ENCODE peak calls at places on chromosomes 3 and 15, in seven cellular contexts. One of them, this sample, is unnamed.

GRCh38 chr3:48268381-48268935 is 27.6 kb downstream of the ZNF589 start:
- DNase-seq in aorta: no peak
- DNase-seq in CD8-positive, alpha-beta T cell: peak; percentile 92
- DNase-seq in AG10803: no peak
- DNase-seq in choroid plexus epithelial cell: no peak
- DNase-seq in cardiac fibroblast: no peak
- DNase-seq in SJSA1: no peak
- DNase-seq in this sample: no peak

GRCh38 chr3:148705314-148705713 is 7.6 kb downstream of the AGTR1 start:
- DNase-seq in aorta: no peak
- DNase-seq in CD8-positive, alpha-beta T cell: no peak
- DNase-seq in AG10803: no peak
- DNase-seq in choroid plexus epithelial cell: no peak
- DNase-seq in cardiac fibroblast: no peak
- DNase-seq in SJSA1: no peak
- DNase-seq in this sample: no peak

GRCh38 chr15:66369773-66370651 is 13.5 kb upstream of the TIPIN start:
- DNase-seq in aorta: no peak
- DNase-seq in CD8-positive, alpha-beta T cell: peak; percentile 38
- DNase-seq in AG10803: peak; percentile 5
- DNase-seq in choroid plexus epithelial cell: peak; percentile 55
- DNase-seq in cardiac fibroblast: peak; percentile 41
- DNase-seq in SJSA1: peak; percentile 41
- DNase-seq in this sample: peak; percentile 96

GRCh38 chr3:160372780-160373179 is 26.2 kb downstream of the IFT80 start:
- DNase-seq in aorta: no peak
- DNase-seq in CD8-positive, alpha-beta T cell: no peak
- DNase-seq in AG10803: peak; percentile 75
- DNase-seq in choroid plexus epithelial cell: peak; percentile 70
- DNase-seq in cardiac fibroblast: peak; percentile 14
- DNase-seq in SJSA1: peak; percentile 62
- DNase-seq in this sample: no peak

GRCh38 chr15:63107895-63108546 is 13.6 kb upstream of the LACTB start:
- DNase-seq in aorta: peak; percentile 73
- DNase-seq in CD8-positive, alpha-beta T cell: no peak
- DNase-seq in AG10803: peak; percentile 100
- DNase-seq in choroid plexus epithelial cell: peak; percentile 100
- DNase-seq in cardiac fibroblast: peak; percentile 100
- DNase-seq in SJSA1: peak; percentile 100
- DNase-seq in this sample: no peak

GRCh38 chr15:38454687-38455071 is 752 bp downstream of the FAM98B start:
- DNase-seq in aorta: no peak
- DNase-seq in CD8-positive, alpha-beta T cell: no peak
- DNase-seq in AG10803: no peak
- DNase-seq in choroid plexus epithelial cell: peak; percentile 41
- DNase-seq in cardiac fibroblast: no peak
- DNase-seq in SJSA1: no peak
- DNase-seq in this sample: no peak

GRCh38 chr15:62900071-62900812 is 142.3 kb upstream of the TPM1 start:
- DNase-seq in aorta: no peak
- DNase-seq in CD8-positive, alpha-beta T cell: no peak
- DNase-seq in AG10803: no peak
- DNase-seq in choroid plexus epithelial cell: no peak
- DNase-seq in cardiac fibroblast: no peak
- DNase-seq in SJSA1: no peak
- DNase-seq in this sample: no peak

GRCh38 chr15:86852741-86853140 is 773.1 kb downstream of the AGBL1 start:
- DNase-seq in aorta: no peak
- DNase-seq in CD8-positive, alpha-beta T cell: no peak
- DNase-seq in AG10803: no peak
- DNase-seq in choroid plexus epithelial cell: no peak
- DNase-seq in cardiac fibroblast: no peak
- DNase-seq in SJSA1: no peak
- DNase-seq in this sample: no peak

GRCh38 chr15:63244976-63245645 is 32.3 kb upstream of the APH1B start:
- DNase-seq in aorta: no peak
- DNase-seq in CD8-positive, alpha-beta T cell: peak; percentile 64
- DNase-seq in AG10803: no peak
- DNase-seq in choroid plexus epithelial cell: peak; percentile 57
- DNase-seq in cardiac fibroblast: peak; percentile 49
- DNase-seq in SJSA1: no peak
- DNase-seq in this sample: no peak

GRCh38 chr15:68334661-68335124 is 57.1 kb downstream of the FEM1B start:
- DNase-seq in aorta: peak; percentile 88
- DNase-seq in CD8-positive, alpha-beta T cell: no peak
- DNase-seq in AG10803: peak; percentile 78
- DNase-seq in choroid plexus epithelial cell: peak; percentile 67
- DNase-seq in cardiac fibroblast: peak; percentile 63
- DNase-seq in SJSA1: no peak
- DNase-seq in this sample: no peak

GRCh38 chr15:28943146-28943545 is 57.4 kb downstream of the APBA2 start:
- DNase-seq in aorta: peak; percentile 27
- DNase-seq in CD8-positive, alpha-beta T cell: no peak
- DNase-seq in AG10803: no peak
- DNase-seq in choroid plexus epithelial cell: no peak
- DNase-seq in cardiac fibroblast: no peak
- DNase-seq in SJSA1: no peak
- DNase-seq in this sample: no peak

GRCh38 chr3:157136647-157137387 is 23.1 kb downstream of the CCNL1 start:
- DNase-seq in aorta: no peak
- DNase-seq in CD8-positive, alpha-beta T cell: no peak
- DNase-seq in AG10803: peak; percentile 38
- DNase-seq in choroid plexus epithelial cell: peak; percentile 64
- DNase-seq in cardiac fibroblast: peak; percentile 64
- DNase-seq in SJSA1: no peak
- DNase-seq in this sample: peak; percentile 31

GRCh38 chr15:70466895-70467529 is 296.3 kb downstream of the UACA start:
- DNase-seq in aorta: peak; percentile 73
- DNase-seq in CD8-positive, alpha-beta T cell: peak; percentile 48
- DNase-seq in AG10803: peak; percentile 69
- DNase-seq in choroid plexus epithelial cell: peak; percentile 82
- DNase-seq in cardiac fibroblast: peak; percentile 77
- DNase-seq in SJSA1: peak; percentile 42
- DNase-seq in this sample: peak; percentile 65

GRCh38 chr15:70463453-70463834 is 299.9 kb downstream of the UACA start:
- DNase-seq in aorta: no peak
- DNase-seq in CD8-positive, alpha-beta T cell: no peak
- DNase-seq in AG10803: no peak
- DNase-seq in choroid plexus epithelial cell: no peak
- DNase-seq in cardiac fibroblast: no peak
- DNase-seq in SJSA1: no peak
- DNase-seq in this sample: no peak

GRCh38 chr15:70465812-70466211 is 297.5 kb downstream of the UACA start:
- DNase-seq in aorta: no peak
- DNase-seq in CD8-positive, alpha-beta T cell: no peak
- DNase-seq in AG10803: no peak
- DNase-seq in choroid plexus epithelial cell: no peak
- DNase-seq in cardiac fibroblast: no peak
- DNase-seq in SJSA1: no peak
- DNase-seq in this sample: no peak

GRCh38 chr15:70469182-70469581 is 294.2 kb downstream of the UACA start:
- DNase-seq in aorta: no peak
- DNase-seq in CD8-positive, alpha-beta T cell: no peak
- DNase-seq in AG10803: no peak
- DNase-seq in choroid plexus epithelial cell: no peak
- DNase-seq in cardiac fibroblast: no peak
- DNase-seq in SJSA1: no peak
- DNase-seq in this sample: no peak

DNA sequence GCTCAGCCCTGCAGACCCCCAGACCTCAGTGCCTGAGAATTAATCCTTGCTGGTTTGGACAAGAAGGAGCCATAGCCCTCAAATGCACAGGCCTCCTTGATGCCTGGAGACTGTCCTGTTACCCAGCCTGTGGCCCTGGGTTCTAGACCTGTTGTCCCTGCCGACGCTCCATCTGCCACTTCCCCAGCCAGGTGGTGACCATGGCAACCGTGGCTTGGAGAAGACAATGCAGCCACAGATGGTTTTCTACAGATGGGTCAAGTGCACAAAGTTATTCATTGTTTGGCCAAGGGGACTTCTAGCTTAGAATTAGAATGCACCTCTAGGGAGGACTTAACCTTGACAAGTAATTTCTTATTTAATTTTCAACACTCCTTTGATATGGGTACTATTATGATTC is 297.1 kb downstream of the UACA start:
- DNase-seq in aorta: no peak
- DNase-seq in CD8-positive, alpha-beta T cell: no peak
- DNase-seq in AG10803: no peak
- DNase-seq in choroid plexus epithelial cell: no peak
- DNase-seq in cardiac fibroblast: no peak
- DNase-seq in SJSA1: no peak
- DNase-seq in this sample: no peak
- H3K4me3 ChIP-seq in aorta: no peak overlapping the region
- H3K4me3 ChIP-seq in CD8-positive, alpha-beta T cell: no peak overlapping the region
- H3K4me3 ChIP-seq in AG10803: no peak overlapping the region
- H3K4me3 ChIP-seq in choroid plexus epithelial cell: no peak overlapping the region
- H3K4me3 ChIP-seq in cardiac fibroblast: no peak overlapping the region
- H3K4me3 ChIP-seq in SJSA1: no peak overlapping the region
- H3K4me3 ChIP-seq in this sample: no peak overlapping the region

GRCh38 chr15:64379216-64379960 is 1.9 kb downstream of the PCLAF start:
- DNase-seq in aorta: no peak
- DNase-seq in CD8-positive, alpha-beta T cell: no peak
- DNase-seq in AG10803: peak; percentile 41
- DNase-seq in choroid plexus epithelial cell: no peak
- DNase-seq in cardiac fibroblast: peak; percentile 7
- DNase-seq in SJSA1: no peak
- DNase-seq in this sample: no peak
- H3K4me3 ChIP-seq in aorta: no peak overlapping the region
- H3K4me3 ChIP-seq in CD8-positive, alpha-beta T cell: no peak overlapping the region
- H3K4me3 ChIP-seq in AG10803: no peak overlapping the region
- H3K4me3 ChIP-seq in choroid plexus epithelial cell: no peak overlapping the region
- H3K4me3 ChIP-seq in cardiac fibroblast: no peak overlapping the region
- H3K4me3 ChIP-seq in SJSA1: peak overlapping the region; percentile 54
- H3K4me3 ChIP-seq in this sample: peak overlapping the region; percentile 95

GRCh38 chr3:155367510-155367909 is 74.0 kb upstream of the STRIT1 start:
- DNase-seq in aorta: no peak
- DNase-seq in CD8-positive, alpha-beta T cell: no peak
- DNase-seq in AG10803: no peak
- DNase-seq in choroid plexus epithelial cell: peak; percentile 68
- DNase-seq in cardiac fibroblast: peak; percentile 10
- DNase-seq in SJSA1: no peak
- DNase-seq in this sample: no peak
- H3K4me3 ChIP-seq in aorta: no peak overlapping the region
- H3K4me3 ChIP-seq in CD8-positive, alpha-beta T cell: no peak overlapping the region
- H3K4me3 ChIP-seq in AG10803: no peak overlapping the region
- H3K4me3 ChIP-seq in choroid plexus epithelial cell: no peak overlapping the region
- H3K4me3 ChIP-seq in cardiac fibroblast: no peak overlapping the region
- H3K4me3 ChIP-seq in SJSA1: no peak overlapping the region
- H3K4me3 ChIP-seq in this sample: no peak overlapping the region

GRCh38 chr15:42157381-42157780 is 945 bp upstream of the PLA2G4F start:
- DNase-seq in aorta: no peak
- DNase-seq in CD8-positive, alpha-beta T cell: no peak
- DNase-seq in AG10803: no peak
- DNase-seq in choroid plexus epithelial cell: no peak
- DNase-seq in cardiac fibroblast: no peak
- DNase-seq in SJSA1: no peak
- DNase-seq in this sample: no peak

GRCh38 chr15:42158941-42159340 is 2.5 kb upstream of the PLA2G4F start:
- DNase-seq in aorta: no peak
- DNase-seq in CD8-positive, alpha-beta T cell: no peak
- DNase-seq in AG10803: no peak
- DNase-seq in choroid plexus epithelial cell: peak; percentile 44
- DNase-seq in cardiac fibroblast: no peak
- DNase-seq in SJSA1: no peak
- DNase-seq in this sample: no peak

GRCh38 chr15:42157981-42158765 is 1.7 kb upstream of the PLA2G4F start:
- DNase-seq in aorta: no peak
- DNase-seq in CD8-positive, alpha-beta T cell: no peak
- DNase-seq in AG10803: peak; percentile 68
- DNase-seq in choroid plexus epithelial cell: peak; percentile 81
- DNase-seq in cardiac fibroblast: peak; percentile 54
- DNase-seq in SJSA1: peak; percentile 34
- DNase-seq in this sample: no peak

GRCh38 chr15:42159381-42160015 is 3.1 kb upstream of the PLA2G4F start:
- DNase-seq in aorta: no peak
- DNase-seq in CD8-positive, alpha-beta T cell: no peak
- DNase-seq in AG10803: no peak
- DNase-seq in choroid plexus epithelial cell: peak; percentile 21
- DNase-seq in cardiac fibroblast: no peak
- DNase-seq in SJSA1: no peak
- DNase-seq in this sample: no peak

DNA sequence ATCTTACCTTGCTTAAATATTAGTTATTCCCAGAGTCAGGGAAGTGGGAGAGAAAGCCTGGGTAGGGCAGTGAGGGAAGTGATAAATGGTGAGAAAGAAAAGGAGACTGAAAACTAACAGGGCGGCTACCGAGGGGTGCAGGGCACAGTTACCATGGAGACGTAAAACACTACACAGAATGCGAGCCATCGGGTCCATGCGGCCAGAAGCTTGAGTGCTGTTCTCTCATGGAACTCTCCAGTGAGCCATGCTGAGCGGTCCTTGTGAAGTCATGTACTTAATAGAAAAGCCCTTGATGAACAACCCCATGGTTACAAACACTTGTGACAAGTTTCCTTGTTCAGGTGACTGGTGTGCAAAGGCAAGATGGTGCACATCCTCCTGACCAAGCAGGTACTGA is 3.7 kb upstream of the PLA2G4F start:
- DNase-seq in aorta: no peak
- DNase-seq in CD8-positive, alpha-beta T cell: no peak
- DNase-seq in AG10803: no peak
- DNase-seq in choroid plexus epithelial cell: no peak
- DNase-seq in cardiac fibroblast: no peak
- DNase-seq in SJSA1: no peak
- DNase-seq in this sample: no peak
- H3K4me3 ChIP-seq in aorta: no peak overlapping the region
- H3K4me3 ChIP-seq in CD8-positive, alpha-beta T cell: no peak overlapping the region
- H3K4me3 ChIP-seq in AG10803: no peak overlapping the region
- H3K4me3 ChIP-seq in choroid plexus epithelial cell: no peak overlapping the region
- H3K4me3 ChIP-seq in cardiac fibroblast: no peak overlapping the region
- H3K4me3 ChIP-seq in SJSA1: no peak overlapping the region
- H3K4me3 ChIP-seq in this sample: no peak overlapping the region

GRCh38 chr15:34318277-34319079 is 19.1 kb downstream of the SLC12A6 start:
- DNase-seq in aorta: peak; percentile 65
- DNase-seq in CD8-positive, alpha-beta T cell: peak; percentile 35
- DNase-seq in AG10803: peak; percentile 71
- DNase-seq in choroid plexus epithelial cell: peak; percentile 74
- DNase-seq in cardiac fibroblast: peak; percentile 80
- DNase-seq in SJSA1: no peak
- DNase-seq in this sample: no peak
- H3K4me3 ChIP-seq in aorta: peak overlapping the region; percentile 67
- H3K4me3 ChIP-seq in CD8-positive, alpha-beta T cell: peak overlapping the region; percentile 43
- H3K4me3 ChIP-seq in AG10803: peak overlapping the region; percentile 60
- H3K4me3 ChIP-seq in choroid plexus epithelial cell: peak overlapping the region; percentile 66
- H3K4me3 ChIP-seq in cardiac fibroblast: peak overlapping the region; percentile 39
- H3K4me3 ChIP-seq in SJSA1: no peak overlapping the region
- H3K4me3 ChIP-seq in this sample: no peak overlapping the region

This sample was measured in Jurkat, Clone E6-1.